ENCODE peak calls at places on chromosomes 13 and 19, in four cellular contexts. W is left ventricle myocardium superior, G is cardiac fibroblast, H is HT1080. C is an unnamed sample.

GRCh38 chr19:16943942-16944625 is 55.3 kb downstream of the F2RL3 start:
- DNase-seq in W (no peak), G (no peak), H (no peak), C (no peak)

GRCh38 chr13:98452851-98453250 is 124.1 kb downstream of the STK24 start:
- DNase-seq in W (no peak), G (no peak), H (no peak), C (no peak)

GRCh38 chr19:44947041-44947581 is 1.3 kb downstream of the APOC2 start:
- DNase-seq in W (no peak), G (no peak), H (no peak), C (no peak)

GRCh38 chr13:76292726-76293125 is 593.5 kb downstream of the KCTD12 start:
- DNase-seq in W (no peak), G (peak), H (no peak), C (peak)

GRCh38 chr13:40026174-40026585 is 370.7 kb downstream of the COG6 start:
- DNase-seq in W (no peak), G (no peak), H (peak), C (peak)

GRCh38 chr19:6802336-6803035 is 30.0 kb downstream of the VAV1 start:
- DNase-seq in W (peak), G (peak), H (peak), C (no peak)

GRCh38 chr19:41616785-41617621 is 9.9 kb downstream of the CEACAM4 start:
- DNase-seq in W (no peak), G (peak), H (no peak), C (peak)

GRCh38 chr13:23322353-23323336 is 110.9 kb downstream of the SACS start:
- DNase-seq in W (no peak), G (no peak), H (no peak), C (no peak)

GRCh38 chr19:38559428-38560401 is 58.0 kb downstream of the MAP4K1 start:
- DNase-seq in W (peak), G (no peak), H (no peak), C (no peak)